ENCODE peak calls at places on chromosomes 2 and 18, in five cellular contexts. I, P, V, X and W are unnamed samples.

GRCh38 chr18:50044402-50044801 is 150.5 kb downstream of the MYO5B start:
- DNase-seq in V (no peak), I (no peak), P (no peak), X (no peak), W (no peak)

GRCh38 chr2:138335036-138335435 is 166.5 kb upstream of the SPOPL start:
- DNase-seq in X (no peak), I (no peak), P (no peak), V (no peak), W (no peak)

GRCh38 chr2:53033416-53033815 is 734.2 kb upstream of the CHAC2 start:
- DNase-seq in I (no peak), X (no peak), V (no peak), P (no peak), W (no peak)

GRCh38 chr2:196233808-196234501 is 62.6 kb upstream of the STK17B start:
- DNase-seq in P (no peak), I (no peak), X (no peak), V (no peak), W (peak; percentile 44)

GRCh38 chr2:104584393-104584792 is 269.5 kb upstream of the POU3F3 start:
- DNase-seq in I (no peak), P (no peak), V (peak; percentile 68), X (no peak), W (no peak)

GRCh38 chr18:55900380-55900779 is 312.4 kb upstream of the TCF4 start:
- DNase-seq in I (no peak), X (no peak), P (no peak), V (no peak), W (no peak)

GRCh38 chr2:240603846-240604245 is 17.3 kb downstream of the CAPN10 start:
- DNase-seq in X (peak; percentile 12), V (no peak), I (no peak), P (no peak), W (no peak)

GRCh38 chr2:24075915-24076848 is at the start of gene SF3B6:
- DNase-seq in I (peak; percentile 97), P (peak; percentile 100), V (peak; percentile 99), X (peak; percentile 96), W (peak; percentile 99)

GRCh38 chr18:78911751-78912283 is 67.8 kb upstream of the SALL3 start:
- DNase-seq in P (no peak), X (no peak), V (no peak), I (no peak), W (no peak)

GRCh38 chr2:3465844-3466481 is 53.4 kb downstream of the ADI1 start:
- DNase-seq in V (no peak), P (no peak), X (no peak), I (no peak), W (peak; percentile 65)

DNA sequence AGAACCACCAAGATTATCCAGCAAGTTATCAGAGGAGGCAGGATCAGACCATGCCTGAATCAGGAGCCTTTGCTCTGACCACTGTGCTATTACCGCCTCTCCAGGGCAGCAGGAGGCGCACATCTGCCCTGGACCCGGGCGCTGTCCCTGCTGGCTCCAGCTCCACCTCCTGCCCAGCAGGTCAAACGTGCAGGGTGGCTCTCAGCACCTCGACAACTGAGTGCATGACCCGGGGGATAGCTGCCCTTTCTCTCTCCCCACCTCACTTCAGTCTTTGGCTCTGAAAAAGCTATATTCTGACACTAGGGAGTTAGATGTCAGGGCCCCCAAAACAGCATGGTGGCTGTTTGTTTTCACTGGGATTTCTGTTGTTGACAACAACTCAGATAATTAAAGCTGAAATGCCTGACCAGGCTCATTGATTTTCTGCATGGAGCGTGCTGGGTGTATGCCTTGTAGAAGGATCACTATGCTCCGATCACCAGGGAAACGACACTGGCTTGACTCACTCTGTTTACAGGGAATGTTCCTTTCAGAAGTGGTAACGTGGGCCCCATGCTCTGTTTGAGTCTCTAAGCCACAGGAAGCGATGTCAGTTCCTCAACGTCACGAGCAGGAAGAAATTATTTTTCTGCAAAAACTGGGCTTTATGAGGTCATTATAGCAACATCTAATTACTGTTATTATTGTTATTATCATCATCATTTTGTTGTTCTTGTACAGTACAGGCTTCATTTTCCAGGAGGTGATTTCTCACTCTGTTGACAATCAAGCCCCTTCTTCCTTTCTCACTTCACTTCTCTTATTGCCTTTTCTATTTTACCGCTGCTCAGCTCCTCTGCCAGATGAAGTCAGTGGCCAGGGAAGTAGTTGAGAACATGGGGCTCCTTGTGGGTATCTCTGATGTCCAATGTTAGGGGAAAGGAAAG is 125.6 kb downstream of the PLB1 start:
- DNase-seq in I (peak; percentile 73), V (peak; percentile 97), P (peak; percentile 78), X (peak; percentile 69), W (peak; percentile 79)
- H3K4me1 ChIP-seq in I (peaks cover 21% of the 10 kb centered on the region), V (peaks cover 90% of the 10 kb centered on the region), P (peaks cover 15% of the 10 kb centered on the region), X (peaks cover 56% of the 10 kb centered on the region), W (peaks cover 18% of the 10 kb centered on the region)

DNA sequence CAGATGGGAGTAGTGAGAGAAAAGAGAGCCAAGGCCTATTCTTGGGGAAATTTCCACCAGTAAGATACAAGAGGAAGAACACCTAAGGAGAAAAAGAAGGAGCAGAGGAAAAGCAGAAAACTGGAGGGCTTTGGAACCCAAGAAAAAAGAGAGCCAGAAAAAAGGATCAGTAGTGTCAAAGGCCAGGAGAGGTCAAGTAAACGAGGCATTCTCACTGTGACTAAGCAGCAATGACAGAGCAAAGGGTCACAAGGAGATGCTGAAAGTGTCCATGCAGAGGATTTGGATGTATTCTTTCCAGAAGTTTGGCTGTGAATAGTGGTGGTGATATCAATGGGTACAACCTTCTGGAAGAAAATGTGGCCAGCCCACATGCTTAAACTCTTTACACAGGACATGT is 109.5 kb downstream of the DYNAP start:
- DNase-seq in X (no peak), I (no peak), V (no peak), P (no peak), W (no peak)
- H3K27me3 ChIP-seq in X (no peaks in the 10 kb centered on the region), I (no peaks in the 10 kb centered on the region), V (no peaks in the 10 kb centered on the region), P (no peaks in the 10 kb centered on the region), W (no peaks in the 10 kb centered on the region)

GRCh38 chr2:101622210-101622609 is 75.3 kb upstream of the MAP4K4 start:
- DNase-seq in I (no peak), P (no peak), X (no peak), V (no peak), W (no peak)

GRCh38 chr2:101627284-101628049 is 70.0 kb upstream of the MAP4K4 start:
- DNase-seq in X (no peak), V (no peak), P (no peak), I (no peak), W (no peak)

GRCh38 chr2:101622633-101623521 is 74.6 kb upstream of the MAP4K4 start:
- DNase-seq in P (no peak), X (no peak), I (no peak), V (no peak), W (no peak)

GRCh38 chr2:101625387-101625786 is 72.1 kb upstream of the MAP4K4 start:
- DNase-seq in V (no peak), I (no peak), X (no peak), P (no peak), W (no peak)

DNA sequence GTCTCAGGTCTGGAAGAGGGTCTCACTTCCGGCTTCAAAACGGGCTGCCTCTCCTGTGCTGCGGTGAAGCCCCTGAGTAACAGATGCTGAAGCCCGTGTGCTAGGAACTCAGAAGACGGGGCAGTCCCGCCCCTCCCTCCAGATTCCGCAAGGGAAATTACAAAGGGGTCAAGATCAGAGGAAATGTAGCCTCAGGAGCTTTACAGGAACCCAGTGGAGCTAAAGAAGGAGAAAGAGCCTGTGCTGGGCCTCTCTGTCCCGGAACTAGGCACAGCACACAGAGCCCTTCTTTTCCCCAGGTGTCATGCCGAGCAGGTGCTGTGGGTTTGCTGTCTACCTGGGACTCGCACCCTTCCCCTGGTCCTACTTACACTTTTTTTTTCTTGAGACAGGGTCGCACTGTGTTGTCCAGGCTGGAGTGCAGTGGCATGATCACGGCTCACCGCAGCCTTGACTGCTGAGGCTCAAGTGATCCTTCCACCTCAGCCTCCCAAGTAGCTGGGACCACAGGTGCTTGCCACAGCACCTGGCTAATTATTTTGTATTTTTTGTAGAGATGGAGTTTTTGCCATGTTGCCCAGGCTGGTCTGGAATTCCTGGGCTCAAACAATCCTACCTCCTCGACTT is 72.7 kb upstream of the MAP4K4 start:
- DNase-seq in V (no peak), X (no peak), P (no peak), I (no peak), W (no peak)
- H3K4me1 ChIP-seq in V (no peaks in the 10 kb centered on the region), X (peaks cover 14% of the 10 kb centered on the region), P (no peaks in the 10 kb centered on the region), I (no peaks in the 10 kb centered on the region), W (no peaks in the 10 kb centered on the region)

GRCh38 chr2:131425191-131426021 is 50.5 kb upstream of the TUBA3D start:
- DNase-seq in V (no peak), X (no peak), P (no peak), I (no peak), W (no peak)
- H3K27me3 ChIP-seq in V (no peaks in the 10 kb centered on the region), X (no peaks in the 10 kb centered on the region), P (peaks cover 4% of the 10 kb centered on the region), I (no peaks in the 10 kb centered on the region), W (peaks cover 79% of the 10 kb centered on the region)

DNA sequence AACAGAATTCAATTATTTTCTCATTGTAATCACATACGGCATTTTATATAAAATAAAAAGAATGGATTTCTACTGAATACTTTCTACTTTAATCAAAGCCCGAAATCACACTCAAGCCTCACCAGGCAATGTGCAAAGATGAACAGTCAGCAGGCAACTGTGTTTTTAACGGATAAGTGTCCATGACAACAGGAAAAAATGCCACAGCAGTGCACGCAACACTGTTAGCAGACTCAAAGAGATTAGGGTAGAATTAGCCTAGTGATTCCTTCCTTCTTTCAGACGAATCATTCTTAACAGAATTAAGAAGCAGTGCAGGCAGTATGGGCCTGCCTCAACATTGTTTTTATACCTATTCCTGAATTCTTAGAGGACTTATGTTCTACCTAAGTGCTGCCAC is 135.6 kb downstream of the CDH2 start:
- DNase-seq in V (no peak), P (peak; percentile 2), I (no peak), X (no peak), W (no peak)
- H3K4me1 ChIP-seq in V (peaks cover 7% of the 10 kb centered on the region), P (no peaks in the 10 kb centered on the region), I (no peaks in the 10 kb centered on the region), X (no peaks in the 10 kb centered on the region), W (no peaks in the 10 kb centered on the region)